ENCODE peak calls at places on chromosomes 4 and X, in five cellular contexts. One of them, this sample, is unnamed.

GRCh38 chr4:2837904-2838496 is 5.6 kb upstream of the ADD1 start:
- DNase-seq in epithelial cell of proximal tubule: no peak
- DNase-seq in cardiac muscle cell: peak
- DNase-seq in astrocyte of the spinal cord: no peak
- DNase-seq in WERI-Rb-1: no peak
- DNase-seq in this sample: no peak

GRCh38 chr4:124641715-124642380 is 70.7 kb downstream of the ANKRD50 start:
- DNase-seq in WERI-Rb-1: no peak
- DNase-seq in cardiac muscle cell: peak
- DNase-seq in astrocyte of the spinal cord: peak
- DNase-seq in epithelial cell of proximal tubule: peak
- DNase-seq in this sample: peak

GRCh38 chrX:148037020-148037419 is 55.9 kb downstream of the FMR1NB start:
- DNase-seq in epithelial cell of proximal tubule: no peak
- DNase-seq in astrocyte of the spinal cord: no peak
- DNase-seq in WERI-Rb-1: no peak
- DNase-seq in cardiac muscle cell: no peak
- DNase-seq in this sample: peak

GRCh38 chr4:55359397-55359916 is 13.4 kb downstream of the SRD5A3 start:
- DNase-seq in epithelial cell of proximal tubule: no peak
- DNase-seq in WERI-Rb-1: no peak
- DNase-seq in cardiac muscle cell: peak
- DNase-seq in astrocyte of the spinal cord: peak
- DNase-seq in this sample: no peak

GRCh38 chr4:55611358-55612059 is 19.5 kb upstream of the PDCL2 start:
- DNase-seq in cardiac muscle cell: no peak
- DNase-seq in astrocyte of the spinal cord: no peak
- DNase-seq in epithelial cell of proximal tubule: no peak
- DNase-seq in WERI-Rb-1: no peak
- DNase-seq in this sample: peak

GRCh38 chr4:9771069-9771468 is 10.4 kb upstream of the DRD5 start:
- DNase-seq in WERI-Rb-1: no peak
- DNase-seq in cardiac muscle cell: no peak
- DNase-seq in astrocyte of the spinal cord: no peak
- DNase-seq in epithelial cell of proximal tubule: no peak
- DNase-seq in this sample: peak

GRCh38 chrX:34638116-34638515 is 19.0 kb downstream of the TMEM47 start:
- DNase-seq in epithelial cell of proximal tubule: no peak
- DNase-seq in astrocyte of the spinal cord: peak
- DNase-seq in WERI-Rb-1: peak
- DNase-seq in cardiac muscle cell: peak
- DNase-seq in this sample: peak

GRCh38 chr4:149110499-149110898 is 668.3 kb upstream of the NR3C2 start:
- DNase-seq in astrocyte of the spinal cord: no peak
- DNase-seq in epithelial cell of proximal tubule: no peak
- DNase-seq in WERI-Rb-1: no peak
- DNase-seq in cardiac muscle cell: no peak
- DNase-seq in this sample: no peak

GRCh38 chr4:24794111-24794860 is 1.1 kb upstream of the SOD3 start:
- DNase-seq in epithelial cell of proximal tubule: no peak
- DNase-seq in cardiac muscle cell: peak
- DNase-seq in astrocyte of the spinal cord: no peak
- DNase-seq in WERI-Rb-1: no peak
- DNase-seq in this sample: no peak

GRCh38 chrX:130615941-130616340 is 214.2 kb downstream of the RBMX2 start:
- DNase-seq in astrocyte of the spinal cord: no peak
- DNase-seq in WERI-Rb-1: no peak
- DNase-seq in epithelial cell of proximal tubule: no peak
- DNase-seq in cardiac muscle cell: no peak
- DNase-seq in this sample: no peak

GRCh38 chrX:17464196-17464595 is 89.2 kb downstream of the NHS start:
- DNase-seq in WERI-Rb-1: no peak
- DNase-seq in epithelial cell of proximal tubule: peak
- DNase-seq in astrocyte of the spinal cord: peak
- DNase-seq in cardiac muscle cell: peak
- DNase-seq in this sample: peak

GRCh38 chrX:76453737-76454406 is 26.4 kb downstream of the MAGEE1 start:
- DNase-seq in cardiac muscle cell: no peak
- DNase-seq in epithelial cell of proximal tubule: no peak
- DNase-seq in astrocyte of the spinal cord: no peak
- DNase-seq in WERI-Rb-1: no peak
- DNase-seq in this sample: no peak

GRCh38 chr4:30962949-30963348 is 242.8 kb downstream of the PCDH7 start:
- DNase-seq in epithelial cell of proximal tubule: no peak
- DNase-seq in cardiac muscle cell: peak
- DNase-seq in astrocyte of the spinal cord: peak
- DNase-seq in WERI-Rb-1: no peak
- DNase-seq in this sample: peak

DNA sequence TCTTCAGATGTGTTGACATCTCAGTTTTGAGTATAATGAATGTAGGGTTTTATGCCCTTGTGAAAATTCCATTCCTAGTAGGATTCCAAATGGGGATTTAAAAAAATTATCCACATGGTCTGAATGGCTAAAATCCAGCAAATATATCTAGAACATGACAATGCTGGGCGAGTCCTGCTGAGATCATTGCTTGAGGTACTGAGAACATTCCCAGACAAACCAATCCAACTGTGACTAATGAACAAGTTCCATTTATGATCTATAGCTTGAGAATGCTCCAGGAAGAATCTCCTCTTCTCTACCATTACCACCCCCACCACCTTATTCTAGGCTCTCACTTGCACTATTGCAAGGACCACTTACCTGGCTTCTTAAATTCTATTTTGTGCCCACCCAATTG is 77.2 kb upstream of the IL1RAPL2 start:
- DNase-seq in epithelial cell of proximal tubule: peak
- DNase-seq in astrocyte of the spinal cord: no peak
- DNase-seq in WERI-Rb-1: no peak
- DNase-seq in cardiac muscle cell: no peak
- DNase-seq in this sample: peak
- H3K4me3 ChIP-seq in epithelial cell of proximal tubule: no peak
- H3K4me3 ChIP-seq in astrocyte of the spinal cord: no peak
- H3K4me3 ChIP-seq in WERI-Rb-1: no peak
- H3K4me3 ChIP-seq in cardiac muscle cell: no peak
- H3K4me3 ChIP-seq in this sample: no peak

GRCh38 chrX:72294497-72294896 is 11.2 kb downstream of the CITED1 start:
- DNase-seq in epithelial cell of proximal tubule: no peak
- DNase-seq in cardiac muscle cell: no peak
- DNase-seq in astrocyte of the spinal cord: no peak
- DNase-seq in WERI-Rb-1: no peak
- DNase-seq in this sample: no peak
- TF ChIP-seq CTCF in epithelial cell of proximal tubule: no peak
- TF ChIP-seq CTCF in cardiac muscle cell: no peak
- TF ChIP-seq CTCF in astrocyte of the spinal cord: no peak
- TF ChIP-seq CTCF in WERI-Rb-1: no peak
- TF ChIP-seq CTCF in this sample: no peak

GRCh38 chrX:78950157-78950556 is 5.0 kb downstream of the P2RY10 start:
- DNase-seq in WERI-Rb-1: no peak
- DNase-seq in epithelial cell of proximal tubule: no peak
- DNase-seq in cardiac muscle cell: no peak
- DNase-seq in astrocyte of the spinal cord: no peak
- DNase-seq in this sample: no peak

GRCh38 chrX:78946178-78946896 is 1.1 kb downstream of the P2RY10 start:
- DNase-seq in WERI-Rb-1: no peak
- DNase-seq in astrocyte of the spinal cord: no peak
- DNase-seq in cardiac muscle cell: no peak
- DNase-seq in epithelial cell of proximal tubule: no peak
- DNase-seq in this sample: no peak

GRCh38 chrX:78944351-78944750 is 840 bp upstream of the P2RY10 start:
- DNase-seq in cardiac muscle cell: no peak
- DNase-seq in astrocyte of the spinal cord: no peak
- DNase-seq in WERI-Rb-1: no peak
- DNase-seq in epithelial cell of proximal tubule: no peak
- DNase-seq in this sample: no peak

GRCh38 chrX:78945186-78945912 is at the start of gene P2RY10:
- DNase-seq in WERI-Rb-1: no peak
- DNase-seq in astrocyte of the spinal cord: no peak
- DNase-seq in cardiac muscle cell: no peak
- DNase-seq in epithelial cell of proximal tubule: no peak
- DNase-seq in this sample: no peak
- H3K4me3 ChIP-seq in WERI-Rb-1: no peak
- H3K4me3 ChIP-seq in astrocyte of the spinal cord: no peak
- H3K4me3 ChIP-seq in cardiac muscle cell: no peak
- H3K4me3 ChIP-seq in epithelial cell of proximal tubule: no peak
- H3K4me3 ChIP-seq in this sample: no peak

GRCh38 chr4:73653695-73654106 is 33.5 kb upstream of the RASSF6 start:
- DNase-seq in epithelial cell of proximal tubule: no peak
- DNase-seq in WERI-Rb-1: peak
- DNase-seq in cardiac muscle cell: peak
- DNase-seq in astrocyte of the spinal cord: peak
- DNase-seq in this sample: peak
- TF ChIP-seq CTCF in epithelial cell of proximal tubule: peak
- TF ChIP-seq CTCF in WERI-Rb-1: peak
- TF ChIP-seq CTCF in cardiac muscle cell: peak
- TF ChIP-seq CTCF in astrocyte of the spinal cord: peak
- TF ChIP-seq CTCF in this sample: peak

DNA sequence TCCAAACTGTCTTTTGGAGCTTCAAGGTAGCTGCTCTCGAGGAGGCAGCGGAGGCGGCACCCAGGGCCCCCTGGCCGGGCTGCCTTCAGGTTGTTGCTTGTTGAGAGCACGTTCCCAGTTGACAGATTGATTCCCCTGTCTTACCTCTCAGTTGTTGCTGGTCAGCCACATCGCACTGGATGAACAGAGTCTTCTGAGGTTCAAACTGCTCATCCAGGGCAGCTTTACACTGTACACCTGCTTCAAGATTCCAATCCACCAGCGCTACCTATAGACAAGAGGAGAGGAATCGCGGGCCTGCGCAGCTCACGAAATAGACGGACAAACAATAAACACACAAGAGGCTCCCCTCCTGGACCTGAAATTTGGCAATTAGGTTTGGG is 497 bp downstream of the HPGD start:
- DNase-seq in cardiac muscle cell: no peak
- DNase-seq in epithelial cell of proximal tubule: no peak
- DNase-seq in WERI-Rb-1: peak
- DNase-seq in astrocyte of the spinal cord: no peak
- DNase-seq in this sample: peak
- H3K4me3 ChIP-seq in cardiac muscle cell: peak
- H3K4me3 ChIP-seq in epithelial cell of proximal tubule: peak
- H3K4me3 ChIP-seq in WERI-Rb-1: peak
- H3K4me3 ChIP-seq in astrocyte of the spinal cord: peak
- H3K4me3 ChIP-seq in this sample: peak

DNA sequence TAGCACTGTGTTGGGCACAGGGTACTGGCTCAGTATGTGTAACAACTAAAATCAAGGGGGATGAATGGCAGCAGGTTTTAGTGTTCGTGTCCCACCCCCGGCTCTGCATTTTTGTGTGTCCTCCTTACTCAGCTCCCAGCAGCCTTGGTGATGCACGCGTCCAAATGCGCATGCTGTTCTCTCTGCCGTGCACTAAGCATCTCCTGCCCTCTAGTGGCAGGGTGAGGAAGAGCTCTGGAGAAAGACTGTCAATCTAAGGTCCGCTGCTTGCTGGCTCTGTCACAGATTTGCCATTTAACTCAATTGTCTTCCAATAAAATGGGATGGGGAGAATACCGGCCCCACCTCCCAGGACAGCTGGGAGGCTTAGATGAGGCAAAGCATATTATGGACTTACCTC is 61.4 kb downstream of the WFS1 start:
- DNase-seq in astrocyte of the spinal cord: no peak
- DNase-seq in epithelial cell of proximal tubule: no peak
- DNase-seq in WERI-Rb-1: peak
- DNase-seq in cardiac muscle cell: peak
- DNase-seq in this sample: no peak
- TF ChIP-seq CTCF in astrocyte of the spinal cord: peak
- TF ChIP-seq CTCF in epithelial cell of proximal tubule: peak
- TF ChIP-seq CTCF in WERI-Rb-1: peak
- TF ChIP-seq CTCF in cardiac muscle cell: peak
- TF ChIP-seq CTCF in this sample: peak

GRCh38 chr4:142402925-142403324 is 443.2 kb downstream of the INPP4B start:
- DNase-seq in WERI-Rb-1: no peak
- DNase-seq in astrocyte of the spinal cord: no peak
- DNase-seq in cardiac muscle cell: peak
- DNase-seq in epithelial cell of proximal tubule: no peak
- DNase-seq in this sample: peak

GRCh38 chr4:142405021-142405991 is 440.8 kb downstream of the INPP4B start:
- DNase-seq in WERI-Rb-1: peak
- DNase-seq in astrocyte of the spinal cord: peak
- DNase-seq in cardiac muscle cell: peak
- DNase-seq in epithelial cell of proximal tubule: peak
- DNase-seq in this sample: peak

GRCh38 chr4:142406051-142406549 is 440.0 kb downstream of the INPP4B start:
- DNase-seq in WERI-Rb-1: no peak
- DNase-seq in epithelial cell of proximal tubule: no peak
- DNase-seq in cardiac muscle cell: peak
- DNase-seq in astrocyte of the spinal cord: peak
- DNase-seq in this sample: peak

GRCh38 chr4:142402156-142402555 is 443.9 kb downstream of the INPP4B start:
- DNase-seq in cardiac muscle cell: peak
- DNase-seq in epithelial cell of proximal tubule: no peak
- DNase-seq in WERI-Rb-1: no peak
- DNase-seq in astrocyte of the spinal cord: peak
- DNase-seq in this sample: no peak

GRCh38 chr4:142404191-142404611 is 441.9 kb downstream of the INPP4B start:
- DNase-seq in WERI-Rb-1: no peak
- DNase-seq in epithelial cell of proximal tubule: no peak
- DNase-seq in cardiac muscle cell: peak
- DNase-seq in astrocyte of the spinal cord: peak
- DNase-seq in this sample: peak
- H3K4me3 ChIP-seq in WERI-Rb-1: no peak
- H3K4me3 ChIP-seq in epithelial cell of proximal tubule: peak
- H3K4me3 ChIP-seq in cardiac muscle cell: no peak
- H3K4me3 ChIP-seq in astrocyte of the spinal cord: peak
- H3K4me3 ChIP-seq in this sample: peak

DNA sequence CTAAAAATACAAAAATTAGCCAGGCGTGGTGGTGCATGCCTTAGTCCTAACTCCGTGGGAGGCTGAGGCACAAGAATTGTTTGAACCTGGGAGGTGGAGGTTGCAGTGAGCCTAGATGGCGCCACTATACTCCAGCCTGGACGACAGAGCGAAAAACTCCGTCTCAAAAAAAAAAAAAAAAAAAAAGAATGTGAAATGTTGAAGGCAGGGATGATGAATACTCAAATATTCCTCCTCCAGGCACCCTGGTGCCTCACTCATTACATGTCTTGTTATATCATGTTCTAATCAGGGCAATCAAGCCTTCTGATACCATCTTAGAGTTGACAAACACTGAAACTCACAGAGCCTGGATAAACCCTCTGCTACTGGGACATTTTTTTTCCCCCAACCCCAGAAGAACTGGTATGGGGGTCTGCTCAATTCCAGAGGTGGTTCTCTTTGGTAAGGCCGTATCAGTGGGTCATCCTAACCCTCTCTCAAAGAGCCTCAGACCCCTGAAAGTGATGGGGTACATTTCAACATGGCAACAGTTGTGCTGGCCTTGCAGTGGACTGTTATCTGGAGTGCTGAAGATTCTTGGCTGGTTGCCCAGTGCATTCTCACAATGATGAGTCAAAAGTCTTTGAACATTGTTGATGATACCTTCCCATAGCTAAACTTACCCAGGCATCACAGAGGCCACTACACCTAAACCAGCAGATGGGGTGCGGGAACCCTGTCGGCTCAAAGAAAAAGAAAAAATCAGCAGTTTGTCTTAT is 2.4 kb upstream of the SH3KBP1 start:
- DNase-seq in astrocyte of the spinal cord: peak
- DNase-seq in cardiac muscle cell: peak
- DNase-seq in epithelial cell of proximal tubule: peak
- DNase-seq in WERI-Rb-1: peak
- DNase-seq in this sample: peak
- TF ChIP-seq CTCF in astrocyte of the spinal cord: no peak
- TF ChIP-seq CTCF in cardiac muscle cell: peak
- TF ChIP-seq CTCF in epithelial cell of proximal tubule: peak
- TF ChIP-seq CTCF in WERI-Rb-1: peak
- TF ChIP-seq CTCF in this sample: peak

This sample was measured in bronchial epithelial cell.